ENCODE peak calls at places on chromosomes 13 and 19, in nine cellular contexts. V, I, U, Q, E, F, J, K and M are unnamed samples.

GRCh38 chr13:20696073-20696472 is 7.4 kb upstream of the IL17D start:
- DNase-seq in J (no peak), F (no peak), E (no peak), Q (no peak), K (no peak), I (no peak), V (no peak), U (no peak), M (no peak)

GRCh38 chr13:61339054-61339621 is 76.5 kb downstream of the PCDH20 start:
- DNase-seq in J (no peak), E (no peak), K (no peak), Q (no peak), U (no peak), V (no peak), I (no peak), F (no peak), M (no peak)

GRCh38 chr13:99995503-99996176 is 14.1 kb downstream of the ZIC2 start:
- DNase-seq in I (no peak), E (no peak), K (no peak), U (no peak), J (no peak), V (peak), F (peak), Q (no peak), M (no peak)

GRCh38 chr13:67408823-67409222 is 178.7 kb upstream of the PCDH9 start:
- DNase-seq in E (no peak), J (no peak), I (no peak), K (no peak), U (no peak), V (peak), F (peak), Q (no peak), M (no peak)

GRCh38 chr13:60584976-60585375 is 188.0 kb downstream of the TDRD3 start:
- DNase-seq in V (peak), I (peak), K (peak), E (no peak), U (no peak), J (peak), F (no peak), Q (no peak), M (peak)

GRCh38 chr13:48818495-48818961 is 157.2 kb upstream of the FNDC3A start:
- DNase-seq in K (peak), U (no peak), F (peak), Q (no peak), J (peak), V (no peak), E (peak), I (peak), M (no peak)

GRCh38 chr13:24348797-24349515 is 39.6 kb downstream of the C1QTNF9 start:
- DNase-seq in E (no peak), U (peak), K (no peak), V (no peak), J (no peak), Q (no peak), I (no peak), F (peak), M (no peak)

GRCh38 chr13:108679989-108680388 is 50.6 kb downstream of the MYO16 start:
- DNase-seq in U (no peak), I (no peak), V (no peak), K (no peak), F (no peak), J (no peak), Q (no peak), E (no peak), M (no peak)

GRCh38 chr19:33397536-33398360 is 24.2 kb downstream of the CEBPG start:
- DNase-seq in E (no peak), Q (no peak), V (peak), F (no peak), I (no peak), K (no peak), J (no peak), U (no peak), M (no peak)

GRCh38 chr13:42066542-42066941 is 18.1 kb downstream of the DGKH start:
- DNase-seq in K (peak), U (no peak), F (no peak), E (peak), I (peak), V (no peak), Q (no peak), J (peak), M (no peak)

GRCh38 chr19:281156-281853 is 9.9 kb downstream of the PLPP2 start:
- DNase-seq in K (no peak), Q (no peak), E (no peak), V (no peak), U (no peak), F (no peak), I (no peak), J (no peak), M (no peak)

GRCh38 chr19:41705393-41706174 is 2.8 kb upstream of the CEACAM5 start:
- DNase-seq in J (peak), U (peak), V (peak), K (peak), I (peak), Q (peak), F (peak), E (no peak), M (no peak)

GRCh38 chr13:106401081-106401480 is 134.4 kb downstream of the EFNB2 start:
- DNase-seq in U (no peak), F (no peak), V (no peak), I (no peak), Q (peak), K (no peak), E (no peak), J (no peak), M (no peak)

GRCh38 chr13:27338816-27339215 is 68.2 kb downstream of the RASL11A start:
- DNase-seq in U (no peak), Q (no peak), E (no peak), I (no peak), J (no peak), F (no peak), K (peak), V (peak), M (peak)

GRCh38 chr13:21683034-21683733 is 12.3 kb downstream of the FGF9 start:
- DNase-seq in I (peak), K (peak), J (peak), E (peak), U (no peak), V (no peak), Q (no peak), F (peak), M (no peak)

GRCh38 chr13:47109028-47109427 is 212.2 kb upstream of the HTR2A start:
- DNase-seq in K (no peak), I (no peak), U (no peak), F (peak), V (no peak), E (no peak), J (peak), Q (peak), M (no peak)

GRCh38 chr13:112448621-112449544 is 72.7 kb downstream of the SPACA7 start:
- DNase-seq in I (no peak), U (peak), F (no peak), Q (no peak), K (no peak), E (no peak), J (no peak), V (peak), M (no peak)

GRCh38 chr13:19643652-19644051 is 10.2 kb downstream of the MPHOSPH8 start:
- DNase-seq in U (no peak), V (no peak), I (no peak), K (no peak), E (no peak), F (no peak), Q (no peak), J (no peak), M (no peak)

GRCh38 chr13:113785051-113786010 is 26.3 kb downstream of the TMEM255B start:
- DNase-seq in F (peak), U (no peak), I (peak), Q (peak), V (peak), J (peak), K (peak), E (peak), M (no peak)

GRCh38 chr13:28245465-28245864 is 107.1 kb downstream of the PAN3 start:
- DNase-seq in J (no peak), E (no peak), F (no peak), Q (no peak), V (no peak), I (no peak), K (no peak), U (no peak), M (no peak)

GRCh38 chr13:20387441-20387971 is 138.2 kb downstream of the CRYL1 start:
- DNase-seq in I (peak), J (peak), U (no peak), K (peak), Q (no peak), E (peak), F (peak), V (no peak), M (no peak)

GRCh38 chr19:511101-511841 is 4.0 kb downstream of the TPGS1 start:
- DNase-seq in I (peak), U (peak), J (peak), V (peak), Q (peak), K (peak), E (peak), F (peak), M (no peak)

GRCh38 chr13:73625562-73626339 is 508.5 kb downstream of the KLF12 start:
- DNase-seq in Q (peak), K (no peak), E (no peak), J (no peak), V (no peak), U (no peak), F (no peak), I (no peak), M (no peak)

GRCh38 chr19:30183807-30184490 is 188.2 kb upstream of the ZNF536 start:
- DNase-seq in V (no peak), Q (no peak), K (no peak), U (no peak), I (no peak), F (no peak), E (no peak), J (no peak), M (no peak)

GRCh38 chr19:28008695-28009094 is 1204.3 kb downstream of the UQCRFS1 start:
- DNase-seq in U (no peak), F (no peak), I (no peak), E (no peak), J (no peak), Q (no peak), V (peak), K (no peak), M (no peak)

GRCh38 chr19:35775298-35776101 is at the start of gene ARHGAP33:
- DNase-seq in I (peak), K (peak), U (peak), F (peak), Q (peak), V (peak), E (peak), J (peak), M (peak)

GRCh38 chr19:35773020-35773809 is 2.1 kb upstream of the ARHGAP33 start:
- DNase-seq in Q (no peak), U (no peak), K (peak), J (peak), I (peak), E (peak), F (peak), V (no peak), M (no peak)

GRCh38 chr19:35776102-35776788 is 881 bp downstream of the ARHGAP33 start:
- DNase-seq in U (no peak), K (peak), F (no peak), Q (no peak), E (no peak), I (no peak), V (no peak), J (no peak), M (no peak)

GRCh38 chr19:35775046-35775297 is 392 bp upstream of the ARHGAP33 start:
- DNase-seq in V (no peak), I (no peak), F (no peak), Q (no peak), J (no peak), E (no peak), K (no peak), U (no peak), M (no peak)

GRCh38 chr19:35774274-35775045 is 904 bp upstream of the ARHGAP33 start:
- DNase-seq in Q (no peak), I (no peak), V (no peak), F (no peak), E (no peak), K (peak), J (no peak), U (no peak), M (no peak)
- H3K9ac ChIP-seq in Q (peak), I (no peak), V (no peak), F (no peak), E (no peak), K (no peak), J (no peak), U (peak), M (no peak)

GRCh38 chr19:55488986-55489710 is 912 bp downstream of the SSC5D start:
- DNase-seq in J (peak), V (peak), I (no peak), K (no peak), E (no peak), F (no peak), U (no peak), Q (no peak), M (no peak)
- H3K9ac ChIP-seq in J (no peak), V (no peak), I (peak), K (peak), E (no peak), F (no peak), U (no peak), Q (no peak), M (peak)

GRCh38 chr19:48737360-48737998 is 2.9 kb downstream of the RASIP1 start:
- DNase-seq in K (no peak), E (no peak), Q (no peak), I (no peak), F (no peak), U (no peak), V (peak), J (no peak), M (no peak)

GRCh38 chr19:48740705-48741030 is 258 bp upstream of the RASIP1 start:
- DNase-seq in E (no peak), J (no peak), V (peak), Q (no peak), K (no peak), U (no peak), F (no peak), I (no peak), M (no peak)

GRCh38 chr19:48738557-48739399 is 1.6 kb downstream of the RASIP1 start:
- DNase-seq in I (peak), J (peak), K (peak), U (peak), Q (peak), V (peak), E (peak), F (peak), M (peak)

GRCh38 chr19:48739835-48740704 is at the start of gene RASIP1:
- DNase-seq in U (no peak), V (peak), E (no peak), J (no peak), Q (no peak), I (no peak), K (no peak), F (no peak), M (no peak)

GRCh38 chr19:48739400-48739825 is 997 bp downstream of the RASIP1 start:
- DNase-seq in F (no peak), U (no peak), J (no peak), E (no peak), Q (no peak), I (no peak), V (peak), K (no peak), M (no peak)
- H3K9ac ChIP-seq in F (no peak), U (peak), J (no peak), E (no peak), Q (peak), I (no peak), V (no peak), K (no peak), M (peak)

GRCh38 chr19:4077800-4078683 is 11.3 kb upstream of the ZBTB7A start:
- DNase-seq in E (no peak), Q (peak), F (no peak), K (peak), U (peak), J (no peak), V (peak), I (no peak), M (no peak)
- H3K9ac ChIP-seq in E (peak), Q (peak), F (no peak), K (peak), U (peak), J (peak), V (no peak), I (peak), M (no peak)

GRCh38 chr19:7869910-7870511 is 4.2 kb downstream of the PRR36 start:
- DNase-seq in U (peak), K (peak), I (no peak), J (no peak), Q (peak), F (peak), E (peak), V (peak), M (peak)

GRCh38 chr19:7871280-7871529 is 3.0 kb downstream of the PRR36 start:
- DNase-seq in F (no peak), E (no peak), I (no peak), V (no peak), K (no peak), U (no peak), J (no peak), Q (no peak), M (peak)

GRCh38 chr19:7869453-7869909 is 4.7 kb downstream of the PRR36 start:
- DNase-seq in V (peak), J (no peak), F (peak), I (no peak), E (peak), Q (no peak), U (peak), K (peak), M (peak)

GRCh38 chr19:7871530-7872305 is 2.5 kb downstream of the PRR36 start:
- DNase-seq in V (peak), J (peak), K (peak), F (peak), Q (peak), U (peak), I (peak), E (peak), M (peak)

GRCh38 chr19:7870571-7871279 is 3.5 kb downstream of the PRR36 start:
- DNase-seq in Q (peak), F (peak), K (peak), J (peak), U (peak), E (no peak), V (peak), I (no peak), M (peak)
- H3K9ac ChIP-seq in Q (no peak), F (no peak), K (no peak), J (no peak), U (no peak), E (no peak), V (no peak), I (no peak), M (no peak)